ENCODE peak calls at places on chromosomes 6 and 20, in four cellular contexts. One of them, this sample, is unnamed.
A peak's percentile ranks its signal among the peaks of the same experiment; 100 is the strongest.

GRCh38 chr20:38609828-38610227 is 8.2 kb downstream of the ARHGAP40 start:
- DNase-seq in A172: no peak
- DNase-seq in activated naive CD4-positive, alpha-beta T cell treated with anti-CD3 and anti-CD28 coated beads, Interleukin-2, amount 50 U/mL, for 16 hours: no peak
- DNase-seq in IMR-90: no peak
- DNase-seq in this sample: no peak

GRCh38 chr6:134918418-134918961 is 31.4 kb downstream of the ALDH8A1 start:
- DNase-seq in A172: no peak
- DNase-seq in activated naive CD4-positive, alpha-beta T cell treated with anti-CD3 and anti-CD28 coated beads, Interleukin-2, amount 50 U/mL, for 16 hours: no peak
- DNase-seq in IMR-90: no peak
- DNase-seq in this sample: no peak

GRCh38 chr6:106178900-106179299 is 92.8 kb downstream of the PRDM1 start:
- DNase-seq in A172: no peak
- DNase-seq in activated naive CD4-positive, alpha-beta T cell treated with anti-CD3 and anti-CD28 coated beads, Interleukin-2, amount 50 U/mL, for 16 hours: no peak
- DNase-seq in IMR-90: no peak
- DNase-seq in this sample: no peak

GRCh38 chr20:45611054-45611453 is 18.5 kb upstream of the WFDC10A start:
- DNase-seq in A172: peak; percentile 33
- DNase-seq in activated naive CD4-positive, alpha-beta T cell treated with anti-CD3 and anti-CD28 coated beads, Interleukin-2, amount 50 U/mL, for 16 hours: peak; percentile 23
- DNase-seq in IMR-90: peak; percentile 75
- DNase-seq in this sample: peak; percentile 33

GRCh38 chr6:424741-425417 is 33.3 kb downstream of the IRF4 start:
- DNase-seq in A172: no peak
- DNase-seq in activated naive CD4-positive, alpha-beta T cell treated with anti-CD3 and anti-CD28 coated beads, Interleukin-2, amount 50 U/mL, for 16 hours: no peak
- DNase-seq in IMR-90: no peak
- DNase-seq in this sample: no peak

GRCh38 chr6:63862486-63863198 is 227.0 kb downstream of the PHF3 start:
- DNase-seq in A172: no peak
- DNase-seq in activated naive CD4-positive, alpha-beta T cell treated with anti-CD3 and anti-CD28 coated beads, Interleukin-2, amount 50 U/mL, for 16 hours: no peak
- DNase-seq in IMR-90: peak; percentile 48
- DNase-seq in this sample: no peak

GRCh38 chr6:100246206-100246605 is 218.5 kb downstream of the SIM1 start:
- DNase-seq in A172: no peak
- DNase-seq in activated naive CD4-positive, alpha-beta T cell treated with anti-CD3 and anti-CD28 coated beads, Interleukin-2, amount 50 U/mL, for 16 hours: no peak
- DNase-seq in IMR-90: no peak
- DNase-seq in this sample: no peak

GRCh38 chr6:97097068-97098047 is 172.8 kb downstream of the KLHL32 start:
- DNase-seq in A172: no peak
- DNase-seq in activated naive CD4-positive, alpha-beta T cell treated with anti-CD3 and anti-CD28 coated beads, Interleukin-2, amount 50 U/mL, for 16 hours: no peak
- DNase-seq in IMR-90: no peak
- DNase-seq in this sample: no peak

GRCh38 chr6:158686791-158687381 is 37.0 kb downstream of the SYTL3 start:
- DNase-seq in A172: no peak
- DNase-seq in activated naive CD4-positive, alpha-beta T cell treated with anti-CD3 and anti-CD28 coated beads, Interleukin-2, amount 50 U/mL, for 16 hours: no peak
- DNase-seq in IMR-90: no peak
- DNase-seq in this sample: peak; percentile 12

GRCh38 chr6:158688860-158689259 is 39.0 kb downstream of the SYTL3 start:
- DNase-seq in A172: no peak
- DNase-seq in activated naive CD4-positive, alpha-beta T cell treated with anti-CD3 and anti-CD28 coated beads, Interleukin-2, amount 50 U/mL, for 16 hours: no peak
- DNase-seq in IMR-90: peak; percentile 67
- DNase-seq in this sample: no peak

GRCh38 chr20:58131581-58132142 is 96.8 kb downstream of the ANKRD60 start:
- DNase-seq in A172: peak; percentile 87
- DNase-seq in activated naive CD4-positive, alpha-beta T cell treated with anti-CD3 and anti-CD28 coated beads, Interleukin-2, amount 50 U/mL, for 16 hours: no peak
- DNase-seq in IMR-90: peak; percentile 1
- DNase-seq in this sample: peak; percentile 33

GRCh38 chr6:128500017-128500416 is 20.4 kb downstream of the PTPRK start:
- DNase-seq in A172: no peak
- DNase-seq in activated naive CD4-positive, alpha-beta T cell treated with anti-CD3 and anti-CD28 coated beads, Interleukin-2, amount 50 U/mL, for 16 hours: no peak
- DNase-seq in IMR-90: peak; percentile 24
- DNase-seq in this sample: no peak

GRCh38 chr6:143346004-143346403 is 104.5 kb downstream of the ADAT2 start:
- DNase-seq in A172: no peak
- DNase-seq in activated naive CD4-positive, alpha-beta T cell treated with anti-CD3 and anti-CD28 coated beads, Interleukin-2, amount 50 U/mL, for 16 hours: no peak
- DNase-seq in IMR-90: no peak
- DNase-seq in this sample: no peak

GRCh38 chr20:1855113-1855512 is 40.1 kb upstream of the SIRPA start:
- DNase-seq in A172: no peak
- DNase-seq in activated naive CD4-positive, alpha-beta T cell treated with anti-CD3 and anti-CD28 coated beads, Interleukin-2, amount 50 U/mL, for 16 hours: no peak
- DNase-seq in IMR-90: no peak
- DNase-seq in this sample: no peak

GRCh38 chr6:99882151-99882702 is 111.8 kb downstream of the MCHR2 start:
- DNase-seq in A172: no peak
- DNase-seq in activated naive CD4-positive, alpha-beta T cell treated with anti-CD3 and anti-CD28 coated beads, Interleukin-2, amount 50 U/mL, for 16 hours: no peak
- DNase-seq in IMR-90: no peak
- DNase-seq in this sample: no peak

This sample was measured in DND-41.